ENCODE peak calls at places on chromosomes 12 and 14, in five cellular contexts. K, Z, B, R and I are unnamed samples.

GRCh38 chr12:113142173-113142885 is 6.8 kb upstream of the RASAL1 start:
- DNase-seq in Z (no peak), R (no peak), B (peak), K (no peak), I (no peak)

GRCh38 chr14:73238262-73238852 is 1.1 kb downstream of the PAPLN start:
- DNase-seq in B (no peak), K (peak), R (no peak), Z (no peak), I (no peak)

GRCh38 chr14:100239200-100239839 is 376 bp downstream of the YY1 start:
- DNase-seq in K (no peak), B (no peak), Z (no peak), R (peak), I (no peak)

GRCh38 chr12:51254592-51254991 is 15.6 kb downstream of the SMAGP start:
- DNase-seq in Z (no peak), R (no peak), B (no peak), K (no peak), I (no peak)

GRCh38 chr12:112190626-112191025 is 65.3 kb downstream of the TRAFD1 start:
- DNase-seq in R (no peak), K (no peak), Z (no peak), B (no peak), I (no peak)

GRCh38 chr12:124098887-124099286 is 125.9 kb downstream of the ZNF664 start:
- DNase-seq in K (no peak), Z (no peak), B (no peak), R (no peak), I (no peak)

GRCh38 chr14:99807413-99808132 is 14.4 kb downstream of the EML1 start:
- DNase-seq in Z (peak), K (peak), B (no peak), R (no peak), I (no peak)

GRCh38 chr12:55681142-55682077 is 26.3 kb downstream of the ITGA7 start:
- DNase-seq in B (no peak), Z (peak), K (peak), R (no peak), I (no peak)

GRCh38 chr14:21185506-21185905 is 29.6 kb upstream of the OR5AU1 start:
- DNase-seq in R (no peak), Z (no peak), K (no peak), B (no peak), I (no peak)

GRCh38 chr14:49621114-49621881 is 699 bp downstream of the MGAT2 start:
- DNase-seq in Z (peak), B (peak), R (no peak), K (peak), I (no peak)

GRCh38 chr14:24132061-24132685 is 1.7 kb downstream of the FITM1 start:
- DNase-seq in K (no peak), B (peak), Z (no peak), R (no peak), I (no peak)